ENCODE peak calls at places on chromosomes 4 and X, in seven cellular contexts. W is spleen, O is mucosa of descending colon, M is OCI-LY7, K is IMR-90, X is thoracic aorta, Z is K562. A is an unnamed sample. For H3K9me3 and H3K4me1, the result is how much of the 10 kb centered on the place peaks cover.

GRCh38 chr4:25108556-25108955 is 51.7 kb downstream of the SEPSECS start:
- DNase-seq in X (no peak), Z (no peak), W (no peak), M (no peak), K (no peak), O (no peak), A (no peak)

GRCh38 chrX:56797966-56798711 is 69.1 kb downstream of the NBDY start:
- DNase-seq in K (no peak), W (peak), M (no peak), X (no peak), O (no peak), Z (no peak), A (no peak)

GRCh38 chr4:74944354-74944793 is 11.5 kb downstream of the PARM1 start:
- DNase-seq in K (no peak), W (no peak), M (no peak), Z (no peak), O (peak), X (no peak), A (no peak)

GRCh38 chrX:38312436-38312835 is 14.9 kb downstream of the RPGR start:
- DNase-seq in X (no peak), K (peak), O (no peak), Z (no peak), M (no peak), W (no peak), A (no peak)

GRCh38 chr4:24473309-24473721 is 111.0 kb downstream of the DHX15 start:
- DNase-seq in W (no peak), X (no peak), Z (peak), M (peak), O (no peak), K (peak), A (no peak)

GRCh38 chrX:17836830-17837229 is 24.3 kb downstream of the RAI2 start:
- DNase-seq in W (no peak), M (no peak), Z (no peak), O (no peak), X (no peak), K (no peak), A (no peak)

GRCh38 chr4:17657849-17658248 is 43.4 kb downstream of the MED28 start:
- DNase-seq in W (no peak), X (no peak), O (no peak), M (no peak), K (no peak), Z (no peak), A (no peak)

GRCh38 chr4:12949719-12950118 is 534.4 kb downstream of the RAB28 start:
- DNase-seq in Z (no peak), O (no peak), M (no peak), X (no peak), K (no peak), W (no peak), A (no peak)

GRCh38 chr4:153788064-153788418 is 842 bp downstream of the SFRP2 start:
- DNase-seq in O (peak), M (no peak), Z (no peak), K (no peak), X (no peak), W (no peak), A (no peak)

GRCh38 chr4:93184093-93184492 is 644.5 kb upstream of the ATOH1 start:
- DNase-seq in W (no peak), X (no peak), M (no peak), O (no peak), K (no peak), Z (no peak), A (no peak)

GRCh38 chrX:48468693-48469691 is 1.1 kb downstream of the SLC38A5 start:
- DNase-seq in Z (peak), W (peak), X (no peak), K (no peak), M (peak), O (no peak), A (no peak)

GRCh38 chr4:184811484-184812180 is 14.1 kb downstream of the ACSL1 start:
- DNase-seq in Z (no peak), O (no peak), K (no peak), M (no peak), X (no peak), W (peak), A (no peak)

GRCh38 chr4:4254179-4254578 is 6.2 kb upstream of the TMEM128 start:
- DNase-seq in X (no peak), M (no peak), W (no peak), K (no peak), Z (no peak), O (no peak), A (no peak)

GRCh38 chr4:152795891-152796290 is 16.1 kb downstream of the ARFIP1 start:
- DNase-seq in M (no peak), Z (no peak), X (no peak), W (no peak), K (no peak), O (no peak), A (no peak)

GRCh38 chr4:61500883-61501282 is 300.8 kb downstream of the ADGRL3 start:
- DNase-seq in Z (no peak), W (no peak), X (no peak), O (no peak), K (no peak), M (no peak), A (no peak)

GRCh38 chr4:172830295-172830764 is 338.3 kb upstream of the GALNT7 start:
- DNase-seq in K (peak), O (no peak), X (no peak), Z (peak), W (no peak), M (peak), A (no peak)

GRCh38 chr4:56330691-56331090 is 56.6 kb downstream of the AASDH start:
- DNase-seq in X (no peak), M (no peak), O (no peak), W (no peak), Z (peak), K (peak), A (no peak)

GRCh38 chr4:177367336-177367735 is 57.7 kb downstream of the NEIL3 start:
- DNase-seq in W (no peak), O (no peak), M (peak), X (no peak), Z (peak), K (peak), A (no peak)

GRCh38 chr4:77177196-77177595 is 20.2 kb downstream of the CCNG2 start:
- DNase-seq in W (no peak), M (no peak), Z (no peak), X (no peak), K (no peak), O (no peak), A (no peak)

GRCh38 chr4:28001698-28002097 is 1141.1 kb downstream of the STIM2 start:
- DNase-seq in W (no peak), K (no peak), O (no peak), X (no peak), M (no peak), Z (no peak), A (no peak)
- H3K9me3 ChIP-seq in W (under half), K (under half), O (under half), X (under half), M (under half), Z (under half), A (under half)

GRCh38 chrX:101462892-101463291 is 22.4 kb upstream of the ARMCX4 start:
- DNase-seq in W (no peak), K (peak), O (no peak), Z (peak), X (no peak), M (peak), A (no peak)
- TF ChIP-seq CTCF in W (no peak), K (peak), O (no peak), Z (peak), X (no peak), M (peak), A (peak)

GRCh38 chr4:140118931-140119640 is 34.9 kb downstream of the MAML3 start:
- DNase-seq in K (no peak), W (no peak), X (no peak), Z (no peak), M (no peak), O (no peak), A (no peak)
- H3K4me1 ChIP-seq in K (under half), W (under half), X (under half), Z (under half), M (under half), O (under half), A (under half)

DNA sequence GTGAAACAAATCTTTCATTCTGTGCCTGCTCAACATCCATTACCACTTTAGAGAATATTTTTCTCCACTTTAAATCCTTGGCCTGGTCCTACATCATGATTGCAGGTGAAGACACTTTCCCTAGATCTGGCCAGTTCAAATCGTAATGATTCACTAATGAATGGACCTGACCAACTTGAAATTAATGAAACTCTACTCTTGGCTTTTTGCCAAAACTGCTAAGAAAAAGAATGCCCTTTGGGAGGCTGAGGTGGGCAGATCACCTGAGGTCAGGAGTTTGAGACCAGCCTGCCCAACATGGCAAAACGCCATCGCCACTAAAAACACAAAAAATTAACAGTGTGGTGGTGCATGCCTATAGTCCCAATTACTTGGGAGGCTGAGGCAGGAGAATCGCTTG is 1082.6 kb upstream of the LCORL start:
- DNase-seq in O (no peak), K (no peak), W (no peak), Z (no peak), X (no peak), M (no peak), A (no peak)
- H3K9me3 ChIP-seq in O (under half), K (under half), W (under half), Z (under half), X (under half), M (under half), A (under half)

GRCh38 chr4:5389756-5390155 is 318.6 kb downstream of the EVC2 start:
- DNase-seq in M (no peak), O (no peak), Z (peak), K (no peak), X (no peak), W (peak), A (no peak)
- TF ChIP-seq CTCF in M (no peak), O (no peak), Z (peak), K (no peak), X (no peak), W (no peak), A (no peak)

GRCh38 chr4:185817403-185817818 is 5.4 kb upstream of the SORBS2 start:
- DNase-seq in X (no peak), W (no peak), K (no peak), M (no peak), O (no peak), Z (no peak), A (no peak)

GRCh38 chr4:185809517-185810071 is 2.4 kb downstream of the SORBS2 start:
- DNase-seq in O (no peak), M (peak), W (no peak), Z (no peak), X (no peak), K (no peak), A (no peak)

GRCh38 chr4:185810746-185811508 is 1.1 kb downstream of the SORBS2 start:
- DNase-seq in O (no peak), K (no peak), Z (no peak), W (no peak), X (no peak), M (peak), A (no peak)

GRCh38 chr4:185811509-185812364 is at the start of gene SORBS2:
- DNase-seq in W (peak), Z (no peak), O (peak), M (peak), K (peak), X (no peak), A (no peak)

GRCh38 chr4:185813133-185813532 is 1.1 kb upstream of the SORBS2 start:
- DNase-seq in O (no peak), K (no peak), W (no peak), M (no peak), Z (no peak), X (no peak), A (no peak)
- H3K4me1 ChIP-seq in O (under half), K (under half), W (under half), M (under half), Z (under half), X (under half), A (under half)

GRCh38 chr4:87865960-87866598 is 33.3 kb downstream of the MEPE start:
- DNase-seq in Z (no peak), M (no peak), K (peak), X (no peak), W (no peak), O (no peak), A (no peak)
- H3K9me3 ChIP-seq in Z (under half), M (under half), K (under half), X (under half), W (under half), O (under half), A (under half)

GRCh38 chrX:41333994-41334865 is at the start of gene DDX3X:
- DNase-seq in M (peak), O (peak), X (peak), Z (peak), K (peak), W (peak), A (peak)
- TF ChIP-seq CTCF in M (no peak), O (no peak), X (no peak), Z (no peak), K (peak), W (no peak), A (no peak)

DNA sequence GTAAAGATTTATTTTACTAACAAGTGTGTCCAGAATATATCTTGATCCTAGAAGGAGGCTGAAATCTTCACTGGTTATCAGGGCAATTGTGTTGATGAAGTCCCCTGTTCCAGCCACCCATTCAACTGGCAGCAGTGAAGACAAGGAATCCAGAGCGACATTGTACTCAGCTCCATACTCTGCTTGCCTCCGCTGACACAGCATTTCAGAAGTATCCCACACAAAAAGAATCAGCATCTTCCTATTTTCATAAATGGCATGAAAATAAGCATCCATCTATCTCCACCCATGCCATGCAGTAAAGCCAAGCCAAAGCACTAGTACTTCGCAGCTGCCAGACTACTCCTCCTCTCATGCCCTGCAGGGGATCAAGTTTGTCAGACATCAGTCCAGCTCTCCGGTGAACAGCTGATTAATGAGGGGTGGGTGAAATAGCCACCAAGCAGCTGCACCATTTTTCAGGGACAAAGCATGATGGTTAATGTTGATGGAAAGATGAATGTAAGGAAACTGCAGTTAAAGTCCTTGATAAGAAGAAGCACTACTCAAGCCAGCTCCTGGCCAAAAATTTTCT is 54.0 kb downstream of the COL25A1 start:
- DNase-seq in Z (no peak), K (no peak), M (no peak), X (no peak), O (no peak), W (no peak), A (no peak)
- H3K4me1 ChIP-seq in Z (under half), K (under half), M (under half), X (under half), O (under half), W (under half), A (under half)

A was measured in RWPE2.